ENCODE peak calls at places on chromosomes 1 and 21, in five cellular contexts. M is Right ventricle myocardium superior, Q is GM23338, W is Calu3, N is LNCaP clone FGC. G is an unnamed sample.

GRCh38 chr1:178192686-178193085 is 98.8 kb downstream of the RASAL2 start:
- DNase-seq in M (no peak), Q (no peak), W (peak; percentile 63), N (peak; percentile 77), G (no peak)

GRCh38 chr1:231929311-231929710 is 302.7 kb downstream of the DISC1 start:
- DNase-seq in M (no peak), Q (peak; percentile 46), W (no peak), N (no peak), G (no peak)

GRCh38 chr1:21534674-21535378 is 25.6 kb downstream of the ALPL start:
- DNase-seq in M (no peak), Q (peak; percentile 84), W (peak; percentile 51), N (peak; percentile 42), G (peak; percentile 77)

GRCh38 chr1:2260917-2261316 is 32.8 kb downstream of the SKI start:
- DNase-seq in M (no peak), Q (no peak), W (no peak), N (no peak), G (no peak)

GRCh38 chr1:233132445-233132844 is 163.1 kb downstream of the PCNX2 start:
- DNase-seq in M (no peak), Q (no peak), W (no peak), N (no peak), G (no peak)

GRCh38 chr1:94160811-94161210 is 39.9 kb upstream of the ABCA4 start:
- DNase-seq in M (no peak), Q (peak; percentile 13), W (no peak), N (no peak), G (peak; percentile 6)

GRCh38 chr1:110133436-110133835 is 16.9 kb upstream of the SLC6A17 start:
- DNase-seq in M (no peak), Q (no peak), W (no peak), N (no peak), G (no peak)

GRCh38 chr1:80582980-80583379 is 1217.8 kb upstream of the ADGRL2 start:
- DNase-seq in M (no peak), Q (no peak), W (no peak), N (no peak), G (no peak)

GRCh38 chr1:225973158-225973557 is 26.0 kb downstream of the SDE2 start:
- DNase-seq in M (no peak), Q (no peak), W (no peak), N (no peak), G (no peak)

GRCh38 chr1:91803847-91804545 is 82.0 kb downstream of the TGFBR3 start:
- DNase-seq in M (no peak), Q (no peak), W (peak; percentile 44), N (no peak), G (no peak)

GRCh38 chr1:214351551-214352277 is 70.8 kb downstream of the SMYD2 start:
- DNase-seq in M (no peak), Q (no peak), W (no peak), N (no peak), G (no peak)

GRCh38 chr1:85417876-85418275 is 47.1 kb downstream of the DDAH1 start:
- DNase-seq in M (no peak), Q (no peak), W (no peak), N (no peak), G (no peak)

GRCh38 chr1:246460411-246460810 is 46.7 kb downstream of the SMYD3 start:
- DNase-seq in M (no peak), Q (no peak), W (no peak), N (no peak), G (no peak)

GRCh38 chr21:45504021-45504515 is 38.2 kb downstream of the SLC19A1 start:
- DNase-seq in M (peak; percentile 16), Q (no peak), W (no peak), N (no peak), G (no peak)

GRCh38 chr1:67572594-67573221 is 112.3 kb upstream of the GADD45A start:
- DNase-seq in M (peak; percentile 67), Q (no peak), W (peak; percentile 38), N (peak; percentile 90), G (no peak)

GRCh38 chr1:217907504-217907903 is 276.4 kb downstream of the SPATA17 start:
- DNase-seq in M (no peak), Q (no peak), W (no peak), N (no peak), G (no peak)

GRCh38 chr1:180177931-180178330 is 23.3 kb downstream of the QSOX1 start:
- DNase-seq in M (no peak), Q (no peak), W (no peak), N (no peak), G (no peak)